ENCODE peak calls at places on chromosomes 7 and 10, in eight cellular contexts. T is breast epithelium, H is fibroblast of lung, U is substantia nigra, P is HCT116, X is cardiac muscle cell, I is SK-N-SH, B is esophagus squamous epithelium. D is an unnamed sample.

GRCh38 chr10:51896849-51897248 is 197.5 kb upstream of the CSTF2T start:
- DNase-seq in T (no peak), B (no peak), H (peak; percentile 86), X (no peak), U (no peak), P (no peak), I (no peak), D (no peak)

GRCh38 chr10:110493832-110494426 is 3.8 kb upstream of the DUSP5 start:
- DNase-seq in X (no peak), I (no peak), P (no peak), T (peak; percentile 48), H (no peak), U (no peak), B (no peak), D (no peak)

GRCh38 chr10:12471135-12471534 is 121.8 kb downstream of the CAMK1D start:
- DNase-seq in T (no peak), U (no peak), X (no peak), P (no peak), B (no peak), H (no peak), I (no peak), D (no peak)

GRCh38 chr7:100044719-100045118 is 4.9 kb upstream of the ZSCAN21 start:
- DNase-seq in B (no peak), P (no peak), T (no peak), I (peak; percentile 28), U (peak; percentile 4), X (no peak), H (no peak), D (no peak)

GRCh38 chr10:133458710-133459453 is 5.1 kb downstream of the SCART1 start:
- DNase-seq in B (no peak), X (no peak), H (no peak), U (no peak), T (no peak), I (no peak), P (no peak), D (no peak)

GRCh38 chr7:75662579-75663301 is 76.0 kb downstream of the HIP1 start:
- DNase-seq in I (no peak), X (no peak), H (no peak), U (no peak), B (no peak), T (no peak), P (no peak), D (no peak)

GRCh38 chr7:136925556-136925955 is 57.1 kb downstream of the CHRM2 start:
- DNase-seq in T (no peak), H (no peak), U (no peak), P (no peak), X (no peak), B (no peak), I (no peak), D (peak; percentile 35)

GRCh38 chr7:148958061-148958460 is 70.2 kb downstream of the PDIA4 start:
- DNase-seq in I (no peak), B (no peak), X (no peak), P (no peak), T (no peak), H (no peak), U (no peak), D (no peak)

GRCh38 chr7:142250705-142251104 is 7.2 kb downstream of the PRSS58 start:
- DNase-seq in U (no peak), B (no peak), H (no peak), P (no peak), X (no peak), I (no peak), T (no peak), D (no peak)

GRCh38 chr7:77944183-77945182 is 145.9 kb downstream of the PHTF2 start:
- DNase-seq in I (no peak), T (no peak), H (no peak), U (no peak), P (no peak), X (no peak), B (no peak), D (no peak)

GRCh38 chr7:15686209-15686956 is at the start of gene MEOX2:
- DNase-seq in P (no peak), U (no peak), H (peak; percentile 89), X (peak; percentile 75), T (no peak), B (no peak), I (peak; percentile 26), D (no peak)

GRCh38 chr10:94116848-94117247 is 123.1 kb downstream of the PLCE1 start:
- DNase-seq in B (no peak), P (no peak), H (no peak), X (no peak), I (no peak), T (no peak), U (no peak), D (no peak)

GRCh38 chr10:819326-819725 is 112.2 kb downstream of the LARP4B start:
- DNase-seq in B (no peak), U (no peak), I (no peak), P (peak; percentile 22), H (peak; percentile 25), X (no peak), T (no peak), D (no peak)

GRCh38 chr10:78524941-78525340 is 491.3 kb downstream of the RPS24 start:
- DNase-seq in X (no peak), I (no peak), U (no peak), P (no peak), T (no peak), B (no peak), H (no peak), D (no peak)

GRCh38 chr10:130377986-130378545 is 241.9 kb downstream of the GLRX3 start:
- DNase-seq in X (no peak), B (no peak), H (no peak), U (no peak), T (no peak), P (no peak), I (no peak), D (no peak)

GRCh38 chr7:78080241-78080640 is 281.7 kb downstream of the PHTF2 start:
- DNase-seq in H (no peak), P (no peak), T (no peak), X (no peak), B (no peak), I (no peak), U (no peak), D (no peak)

GRCh38 chr10:7789390-7789789 is 1.4 kb downstream of the ATP5F1C start:
- DNase-seq in T (no peak), X (peak; percentile 41), U (no peak), H (peak; percentile 17), P (no peak), B (no peak), I (peak; percentile 63), D (no peak)

GRCh38 chr10:101694674-101695403 is at the start of gene FBXW4:
- DNase-seq in B (no peak), I (peak; percentile 88), H (peak; percentile 48), U (peak; percentile 48), X (peak; percentile 64), P (no peak), T (no peak), D (no peak)

GRCh38 chr7:43362652-43363428 is 220.1 kb upstream of the STK17A start:
- DNase-seq in T (no peak), B (no peak), U (no peak), H (peak; percentile 79), P (no peak), I (peak; percentile 62), X (peak; percentile 38), D (peak; percentile 63)

GRCh38 chr10:124356706-124357582 is 61.8 kb downstream of the OAT start:
- DNase-seq in T (peak; percentile 27), I (no peak), B (no peak), P (no peak), U (no peak), X (no peak), H (no peak), D (no peak)

GRCh38 chr7:98303906-98304305 is 22.4 kb downstream of the BRI3 start:
- DNase-seq in H (no peak), X (no peak), B (no peak), T (no peak), U (no peak), P (no peak), I (no peak), D (no peak)

GRCh38 chr7:111834367-111834766 is 272.1 kb upstream of the IMMP2L start:
- DNase-seq in I (no peak), U (no peak), X (no peak), P (no peak), T (no peak), H (no peak), B (no peak), D (no peak)
- H3K27ac ChIP-seq in I (peak overlapping the region; percentile 93), U (no peak overlapping the region), X (no peak overlapping the region), P (no peak overlapping the region), T (no peak overlapping the region), H (no peak overlapping the region), B (peak overlapping the region; percentile 36), D (peak overlapping the region; percentile 97)

GRCh38 chr10:63641799-63642198 is 120.6 kb downstream of the REEP3 start:
- DNase-seq in X (no peak), B (no peak), P (no peak), T (no peak), U (no peak), I (no peak), H (no peak), D (no peak)

GRCh38 chr10:63645195-63645594 is 124.0 kb downstream of the REEP3 start:
- DNase-seq in T (no peak), I (no peak), X (no peak), B (no peak), U (no peak), H (no peak), P (no peak), D (no peak)

GRCh38 chr10:63642808-63643207 is 121.6 kb downstream of the REEP3 start:
- DNase-seq in P (no peak), X (no peak), B (no peak), U (no peak), I (no peak), H (no peak), T (no peak), D (no peak)

GRCh38 chr10:63646491-63646890 is 125.3 kb downstream of the REEP3 start:
- DNase-seq in H (no peak), T (no peak), U (no peak), P (no peak), I (no peak), B (no peak), X (no peak), D (no peak)

GRCh38 chr10:63644398-63645142 is 123.4 kb downstream of the REEP3 start:
- DNase-seq in B (no peak), P (no peak), U (no peak), T (no peak), X (no peak), I (no peak), H (no peak), D (no peak)
- H3K27ac ChIP-seq in B (peak overlapping the region; percentile 44), P (no peak overlapping the region), U (peak overlapping the region; percentile 49), T (peak overlapping the region; percentile 5), X (no peak overlapping the region), I (no peak overlapping the region), H (no peak overlapping the region), D (no peak overlapping the region)

DNA sequence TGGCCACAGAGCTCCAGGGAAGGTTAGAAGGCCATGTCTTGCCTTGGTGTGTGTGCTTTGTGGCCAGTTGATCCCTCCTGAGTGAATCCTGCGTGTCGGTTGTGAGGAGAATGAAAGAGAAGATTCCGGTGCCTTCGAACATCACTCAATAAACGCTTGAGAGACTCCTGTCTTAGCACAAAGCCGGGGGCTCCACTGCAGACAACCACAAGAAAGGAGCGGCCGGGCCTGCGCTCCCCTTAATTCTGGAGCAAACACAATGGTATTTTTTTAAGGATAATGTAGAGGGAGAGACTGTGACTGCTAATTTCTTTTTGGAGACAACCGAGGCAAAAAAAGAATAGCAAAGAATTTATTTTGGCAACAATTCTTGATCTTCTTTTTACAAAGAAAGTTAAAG is 286.8 kb upstream of the SHH start:
- DNase-seq in P (no peak), I (no peak), B (no peak), H (no peak), T (no peak), U (no peak), X (no peak), D (no peak)
- H3K27ac ChIP-seq in P (no peak overlapping the region), I (no peak overlapping the region), B (no peak overlapping the region), H (no peak overlapping the region), T (no peak overlapping the region), U (no peak overlapping the region), X (no peak overlapping the region), D (no peak overlapping the region)

GRCh38 chr7:90211391-90212148 is at the start of gene STEAP2:
- DNase-seq in H (peak; percentile 92), P (peak; percentile 82), I (peak; percentile 96), T (peak; percentile 86), B (peak; percentile 20), U (peak; percentile 76), X (peak; percentile 92), D (no peak)
- H3K27ac ChIP-seq in H (peak within 1 kb of the TSS; percentile 67), P (peak within 1 kb of the TSS; percentile 88), I (peak within 1 kb of the TSS; percentile 86), T (peak within 1 kb of the TSS; percentile 88), B (peak within 1 kb of the TSS; percentile 81), U (peak within 1 kb of the TSS; percentile 29), X (no peak within 1 kb of the TSS), D (peak within 1 kb of the TSS; percentile 98)

D was measured in SK-N-MC.